ENCODE peak calls at places on chromosomes 5 and 9, in four cellular contexts. Y is left ventricle myocardium inferior; A is tibial artery; K is stimulated activated CD4-positive, alpha-beta T cell treated with anti-CD3 and anti-CD28 coated beads, Interleukin-2, amount 100 ng/mL, for 24 hours. D is an unnamed sample.

GRCh38 chr5:147348046-147348445 is 113.2 kb downstream of the STK32A start:
- DNase-seq in Y (no peak), A (no peak), K (no peak), D (no peak)

GRCh38 chr5:61139094-61139873 is 23.0 kb downstream of the SMIM15 start:
- DNase-seq in Y (no peak), A (no peak), K (no peak), D (no peak)

GRCh38 chr9:89935115-89935514 is 330.3 kb downstream of the GADD45G start:
- DNase-seq in Y (no peak), A (no peak), K (no peak), D (no peak)

GRCh38 chr5:36908544-36909260 is 32.1 kb downstream of the NIPBL start:
- DNase-seq in Y (no peak), A (no peak), K (no peak), D (no peak)

GRCh38 chr5:53262348-53262970 is 152.9 kb upstream of the MOCS2 start:
- DNase-seq in Y (no peak), A (no peak), K (no peak), D (no peak)

GRCh38 chr9:91775011-91775707 is 174.9 kb downstream of the ROR2 start:
- DNase-seq in Y (peak), A (no peak), K (peak), D (peak)

GRCh38 chr5:13658761-13659160 is 285.7 kb downstream of the DNAH5 start:
- DNase-seq in Y (no peak), A (no peak), K (no peak), D (no peak)

GRCh38 chr5:150245111-150245789 is 44.3 kb downstream of the CAMK2A start:
- DNase-seq in Y (peak), A (peak), K (no peak), D (no peak)

GRCh38 chr5:36334315-36334714 is 32.6 kb upstream of the RANBP3L start:
- DNase-seq in Y (no peak), A (no peak), K (no peak), D (no peak)

GRCh38 chr5:55593115-55593472 is 58.3 kb upstream of the PLPP1 start:
- DNase-seq in Y (no peak), A (no peak), K (no peak), D (no peak)

GRCh38 chr9:91837982-91838731 is 111.9 kb downstream of the ROR2 start:
- DNase-seq in Y (peak), A (peak), K (no peak), D (no peak)

GRCh38 chr5:174735498-174736350 is 11.3 kb downstream of the MSX2 start:
- DNase-seq in Y (no peak), A (no peak), K (no peak), D (no peak)

GRCh38 chr5:59592101-59592500 is 301.4 kb downstream of the PDE4D start:
- DNase-seq in Y (no peak), A (no peak), K (no peak), D (no peak)

GRCh38 chr5:171990713-171991015 is 15.8 kb downstream of the FBXW11 start:
- DNase-seq in Y (no peak), A (no peak), K (no peak), D (no peak)

GRCh38 chr5:173623296-173623771 is 6.9 kb upstream of the BOD1 start:
- DNase-seq in Y (no peak), A (no peak), K (no peak), D (no peak)

GRCh38 chr5:14397717-14398116 is 183.9 kb upstream of the OTULINL start:
- DNase-seq in Y (no peak), A (no peak), K (no peak), D (no peak)

GRCh38 chr9:90299963-90300362 is 342.7 kb downstream of the DIRAS2 start:
- DNase-seq in Y (no peak), A (no peak), K (no peak), D (no peak)

GRCh38 chr5:175388531-175388930 is 55.5 kb downstream of the DRD1 start:
- DNase-seq in Y (no peak), A (no peak), K (no peak), D (no peak)

GRCh38 chr5:106121972-106122605 is 1548.6 kb downstream of the EFNA5 start:
- DNase-seq in Y (no peak), A (no peak), K (no peak), D (no peak)

GRCh38 chr9:112091805-112092204 is 83.3 kb downstream of the SUSD1 start:
- DNase-seq in Y (no peak), A (no peak), K (no peak), D (no peak)

GRCh38 chr9:6787793-6788174 is 30.0 kb downstream of the KDM4C start:
- DNase-seq in Y (no peak), A (no peak), K (no peak), D (no peak)

GRCh38 chr5:108369167-108369566 is 12.7 kb downstream of the FBXL17 start:
- DNase-seq in Y (no peak), A (no peak), K (no peak), D (no peak)

GRCh38 chr9:5269249-5269715 is 35.2 kb downstream of the RLN2 start:
- DNase-seq in Y (no peak), A (no peak), K (no peak), D (no peak)